ENCODE peak calls at places on chromosomes 3 and 15, in five cellular contexts. Q, B, D, J and Y are unnamed samples. For H3K4me1, the result is how much of the 10 kb centered on the place peaks cover.

GRCh38 chr3:100263583-100263982 is 2.8 kb downstream of the TBC1D23 start:
- DNase-seq in J (no peak), D (no peak), Q (no peak), B (no peak), Y (no peak)

GRCh38 chr3:56970401-56971002 is 90.0 kb upstream of the SPATA12 start:
- DNase-seq in J (peak), D (peak), B (no peak), Q (no peak), Y (no peak)

GRCh38 chr15:33985287-33985686 is 17.0 kb downstream of the CHRM5 start:
- DNase-seq in Q (no peak), J (no peak), D (peak), B (no peak), Y (no peak)

GRCh38 chr3:58072046-58072445 is 63.8 kb downstream of the FLNB start:
- DNase-seq in Q (no peak), B (no peak), D (peak), J (no peak), Y (no peak)

GRCh38 chr15:86444527-86444926 is 364.9 kb downstream of the AGBL1 start:
- DNase-seq in Q (no peak), B (no peak), D (no peak), J (no peak), Y (no peak)

GRCh38 chr15:62617741-62618140 is 424.8 kb upstream of the TPM1 start:
- DNase-seq in J (no peak), Q (no peak), D (no peak), B (no peak), Y (no peak)

GRCh38 chr3:154137036-154137435 is 15.8 kb downstream of the ARHGEF26 start:
- DNase-seq in B (no peak), J (no peak), Q (no peak), D (no peak), Y (no peak)

GRCh38 chr3:64008487-64008886 is 14.8 kb downstream of the PSMD6 start:
- DNase-seq in D (no peak), J (no peak), Q (no peak), B (no peak), Y (no peak)

GRCh38 chr3:38114052-38114874 is 22.7 kb downstream of the ACAA1 start:
- DNase-seq in J (no peak), D (no peak), B (peak), Q (no peak), Y (no peak)

GRCh38 chr3:183265713-183266417 is 12.8 kb downstream of the B3GNT5 start:
- DNase-seq in D (peak), B (no peak), Q (no peak), J (peak), Y (no peak)

GRCh38 chr3:112770026-112770626 is 76.5 kb downstream of the CD200R1L start:
- DNase-seq in B (no peak), Q (no peak), J (peak), D (peak), Y (no peak)

GRCh38 chr15:89409184-89409992 is 74.8 kb upstream of the POLG start:
- DNase-seq in Q (no peak), J (no peak), B (no peak), D (no peak), Y (no peak)

GRCh38 chr3:54046677-54047214 is 75.6 kb upstream of the CACNA2D3 start:
- DNase-seq in J (no peak), B (no peak), D (no peak), Q (no peak), Y (no peak)

GRCh38 chr3:188153498-188153948 is 434 bp upstream of the LPP start:
- DNase-seq in Q (peak), B (peak), J (peak), D (peak), Y (peak)

GRCh38 chr15:75577401-75578205 is 1.5 kb downstream of the PTPN9 start:
- DNase-seq in J (no peak), D (peak), Q (no peak), B (no peak), Y (no peak)

GRCh38 chr15:25810631-25811077 is 52.5 kb downstream of the ATP10A start:
- DNase-seq in D (no peak), B (no peak), Q (no peak), J (no peak), Y (peak)

GRCh38 chr3:50365080-50365841 is 5.9 kb upstream of the TMEM115 start:
- DNase-seq in J (peak), B (peak), Q (peak), D (peak), Y (peak)

GRCh38 chr3:23668430-23668904 is 137.3 kb upstream of the UBE2E1 start:
- DNase-seq in Q (no peak), D (peak), J (no peak), B (no peak), Y (no peak)

GRCh38 chr3:136703429-136703828 is 48.7 kb downstream of the STAG1 start:
- DNase-seq in J (no peak), B (no peak), Q (no peak), D (no peak), Y (no peak)

GRCh38 chr3:2303567-2303966 is 204.9 kb downstream of the CNTN4 start:
- DNase-seq in J (no peak), D (no peak), B (no peak), Q (no peak), Y (no peak)

GRCh38 chr15:48427960-48428547 is 96.8 kb downstream of the DUT start:
- DNase-seq in J (no peak), Q (no peak), B (no peak), D (peak), Y (no peak)

GRCh38 chr3:59866076-59866475 is 816.3 kb upstream of the CFAP20DC start:
- DNase-seq in J (no peak), Q (no peak), D (no peak), B (no peak), Y (no peak)

GRCh38 chr3:186235554-186235953 is 126.5 kb downstream of the DGKG start:
- DNase-seq in Q (no peak), D (no peak), J (no peak), B (no peak), Y (no peak)

GRCh38 chr15:96353931-96354730 is 23.6 kb downstream of the NR2F2 start:
- DNase-seq in B (no peak), Q (no peak), D (peak), J (peak), Y (no peak)

GRCh38 chr3:5021571-5022092 is 42.4 kb downstream of the BHLHE40 start:
- DNase-seq in Q (no peak), B (no peak), J (no peak), D (peak), Y (no peak)

GRCh38 chr15:58556541-58556940 is 124.8 kb downstream of the LIPC start:
- DNase-seq in B (no peak), Q (no peak), J (no peak), D (no peak), Y (no peak)

GRCh38 chr15:71659730-71660067 is 150.7 kb upstream of the NR2E3 start:
- DNase-seq in B (no peak), J (no peak), Q (no peak), D (peak), Y (no peak)

GRCh38 chr3:140595295-140595694 is 82.6 kb upstream of the TRIM42 start:
- DNase-seq in Q (no peak), J (no peak), B (no peak), D (no peak), Y (no peak)

GRCh38 chr3:111749171-111750170 is 109.6 kb upstream of the PHLDB2 start:
- DNase-seq in Q (no peak), J (no peak), D (no peak), B (no peak), Y (no peak)

GRCh38 chr3:88150371-88150770 is 612 bp downstream of the C3orf38 start:
- DNase-seq in D (no peak), J (no peak), B (no peak), Q (no peak), Y (no peak)

GRCh38 chr3:181417748-181418147 is 294.0 kb upstream of the SOX2 start:
- DNase-seq in J (no peak), Q (no peak), D (no peak), B (no peak), Y (no peak)

GRCh38 chr15:52378746-52379394 is 83.3 kb upstream of the MYO5C start:
- DNase-seq in D (no peak), B (no peak), J (no peak), Q (no peak), Y (no peak)

GRCh38 chr3:141060287-141060686 is 9.1 kb downstream of the SPSB4 start:
- DNase-seq in B (no peak), D (no peak), J (no peak), Q (no peak), Y (no peak)

GRCh38 chr3:157129782-157130137 is 30.2 kb downstream of the CCNL1 start:
- DNase-seq in Q (no peak), J (no peak), D (no peak), B (no peak), Y (no peak)

GRCh38 chr15:69410290-69410874 is 3.8 kb upstream of the KIF23 start:
- DNase-seq in Q (no peak), D (peak), J (no peak), B (no peak), Y (no peak)

GRCh38 chr15:59177445-59177728 is 29.3 kb upstream of the LDHAL6B start:
- DNase-seq in D (no peak), J (no peak), Q (no peak), B (no peak), Y (no peak)

GRCh38 chr3:120423432-120423831 is 27.4 kb downstream of the FSTL1 start:
- DNase-seq in B (no peak), D (no peak), Q (no peak), J (no peak), Y (no peak)

GRCh38 chr3:120425877-120426276 is 24.9 kb downstream of the FSTL1 start:
- DNase-seq in D (peak), B (no peak), Q (no peak), J (peak), Y (no peak)

GRCh38 chr3:120427201-120427600 is 23.6 kb downstream of the FSTL1 start:
- DNase-seq in B (no peak), J (no peak), D (no peak), Q (no peak), Y (no peak)

GRCh38 chr3:120425196-120425595 is 25.6 kb downstream of the FSTL1 start:
- DNase-seq in J (no peak), Q (no peak), D (no peak), B (no peak), Y (no peak)

GRCh38 chr3:120424506-120424905 is 26.3 kb downstream of the FSTL1 start:
- DNase-seq in Q (no peak), J (no peak), D (no peak), B (no peak), Y (no peak)
- H3K4me1 ChIP-seq in Q (half or more), J (under half), D (half or more), B (under half), Y (under half)

DNA sequence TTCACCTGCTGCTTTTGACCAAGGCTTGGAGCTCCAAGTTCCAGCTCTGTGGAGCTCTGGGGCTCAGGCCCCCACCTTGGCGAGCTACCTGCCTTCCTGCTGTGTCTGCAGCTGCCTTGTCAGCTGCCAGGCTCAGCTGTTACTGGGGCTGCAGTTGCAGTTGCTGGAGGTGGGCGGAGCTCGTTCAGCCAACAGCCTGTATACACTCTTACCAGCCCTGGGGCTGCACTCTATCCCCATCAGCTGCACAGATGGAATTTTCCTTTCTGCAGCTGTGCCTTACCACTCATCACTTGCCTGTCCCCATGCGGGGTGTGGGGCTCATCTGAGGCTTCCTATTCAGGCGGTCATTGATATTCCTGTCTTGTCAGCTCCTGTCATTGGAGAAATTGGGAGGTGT is 9.1 kb upstream of the SYN2 start:
- DNase-seq in B (no peak), D (no peak), Q (no peak), J (no peak), Y (no peak)
- H3K4me1 ChIP-seq in B (under half), D (under half), Q (under half), J (under half), Y (under half)

GRCh38 chr15:74389115-74390048 is 21.9 kb upstream of the CYP11A1 start:
- DNase-seq in D (no peak), B (peak), J (no peak), Q (no peak), Y (no peak)
- H3K4me1 ChIP-seq in D (under half), B (under half), J (under half), Q (under half), Y (under half)

DNA sequence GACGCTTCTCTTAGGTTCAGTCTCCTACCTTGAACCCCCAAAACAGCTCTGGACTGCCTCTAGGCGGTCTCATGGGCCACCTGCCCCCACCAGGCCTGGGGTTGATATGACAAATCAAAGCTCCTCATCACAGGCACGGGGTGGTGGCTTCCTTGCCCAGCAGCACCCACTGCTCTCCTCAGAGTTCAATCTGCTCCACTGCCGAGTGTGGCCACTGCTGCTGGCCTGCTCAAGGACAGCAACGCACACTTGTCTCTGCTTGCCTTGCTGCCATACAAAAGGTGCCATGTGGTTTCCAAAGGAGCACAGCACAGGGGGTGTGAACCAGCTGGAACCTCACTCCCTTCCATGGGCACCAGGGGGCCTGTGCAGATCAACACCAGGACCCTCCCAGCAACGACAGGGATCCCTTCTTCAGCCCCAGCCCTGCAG is 10.2 kb downstream of the KBTBD13 start:
- DNase-seq in Q (no peak), J (no peak), D (no peak), B (peak), Y (no peak)
- H3K4me1 ChIP-seq in Q (half or more), J (under half), D (under half), B (half or more), Y (under half)

DNA sequence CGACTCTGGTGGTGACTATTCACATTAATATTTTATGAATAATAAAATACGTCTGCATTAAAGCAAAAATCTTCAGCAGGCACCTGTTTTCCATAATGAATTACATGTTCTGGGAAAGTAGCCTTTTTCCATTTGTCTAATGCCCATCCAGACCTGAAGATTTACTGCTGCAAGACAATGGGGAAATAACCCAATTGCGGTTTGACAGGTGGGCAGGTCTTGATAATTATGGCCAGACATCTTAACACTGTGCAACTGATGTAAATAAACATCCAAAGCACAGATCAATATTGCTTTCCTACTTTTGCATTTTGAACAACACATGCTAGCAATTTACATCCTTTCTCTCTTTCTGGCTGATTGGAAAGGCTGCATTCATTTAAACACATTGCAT is 173.9 kb downstream of the MEIS2 start:
- DNase-seq in Q (no peak), B (no peak), J (no peak), D (no peak), Y (no peak)
- H3K4me1 ChIP-seq in Q (under half), B (under half), J (under half), D (under half), Y (under half)

GRCh38 chr3:123388050-123388449 is 60.8 kb downstream of the ADCY5 start:
- DNase-seq in J (peak), B (no peak), Q (no peak), D (no peak), Y (no peak)
- H3K4me1 ChIP-seq in J (under half), B (under half), Q (half or more), D (under half), Y (under half)

GRCh38 chr3:197787412-197787811 is 3.6 kb upstream of the LRCH3 start:
- DNase-seq in B (no peak), Q (no peak), J (no peak), D (peak), Y (no peak)

GRCh38 chr3:197790033-197790432 is 1.0 kb upstream of the LRCH3 start:
- DNase-seq in Q (no peak), B (no peak), D (no peak), J (no peak), Y (no peak)

GRCh38 chr3:197789309-197789708 is 1.7 kb upstream of the LRCH3 start:
- DNase-seq in D (no peak), B (no peak), Q (no peak), J (no peak), Y (no peak)

GRCh38 chr3:197782230-197782629 is 8.8 kb upstream of the LRCH3 start:
- DNase-seq in B (no peak), D (no peak), Q (no peak), J (no peak), Y (no peak)

GRCh38 chr3:197784019-197784585 is 7.0 kb upstream of the LRCH3 start:
- DNase-seq in D (no peak), B (no peak), Q (no peak), J (no peak), Y (no peak)
- H3K4me1 ChIP-seq in D (under half), B (under half), Q (under half), J (under half), Y (under half)

GRCh38 chr15:81297147-81297572 is 26.8 kb downstream of the STARD5 start:
- DNase-seq in B (no peak), J (no peak), Q (no peak), D (peak), Y (no peak)

GRCh38 chr15:81295466-81296145 is 28.3 kb downstream of the STARD5 start:
- DNase-seq in B (no peak), Q (no peak), J (no peak), D (no peak), Y (no peak)

GRCh38 chr15:81297580-81298575 is 26.1 kb downstream of the STARD5 start:
- DNase-seq in Q (no peak), B (no peak), J (no peak), D (no peak), Y (no peak)

GRCh38 chr15:81296673-81297072 is 27.3 kb downstream of the STARD5 start:
- DNase-seq in J (no peak), B (peak), Q (no peak), D (no peak), Y (peak)

GRCh38 chr15:81296218-81296617 is 27.7 kb downstream of the STARD5 start:
- DNase-seq in B (no peak), D (no peak), J (no peak), Q (no peak), Y (no peak)
- H3K4me1 ChIP-seq in B (half or more), D (under half), J (under half), Q (under half), Y (half or more)